ENCODE peak calls at places on chromosomes 7 and 10, in ten cellular contexts. F is EL; Q is LoVo; A is T-cell; K is NCI-H2171 treated with DMSO at 0.1 percent for 48 hours; H is activated T-helper 1 cell treated with Interleukin-2 at 50 U/mL for 16 hours; P is sciatic nerve; Y is posterior cingulate gyrus; G is H4; V is stimulated activated CD4-positive, alpha-beta T cell treated with anti-CD3 and anti-CD28 coated beads, TNF-alpha, amount 100 ng/mL, for 4 hours. U is an unnamed sample.

GRCh38 chr10:68133553-68133952 is 24.3 kb downstream of the MYPN start:
- DNase-seq in F (peak), Q (no peak), A (no peak), K (no peak), H (no peak), P (no peak), Y (no peak), G (no peak), V (no peak), U (no peak)

GRCh38 chr7:121195859-121196588 is 132.8 kb upstream of the WNT16 start:
- DNase-seq in F (peak), Q (no peak), A (no peak), K (no peak), H (no peak), P (no peak), Y (no peak), G (no peak), V (no peak), U (no peak)

GRCh38 chr10:127999291-127999690 is 92.4 kb downstream of the PTPRE start:
- DNase-seq in F (no peak), Q (no peak), A (no peak), K (peak), H (no peak), P (no peak), Y (peak), G (no peak), V (no peak), U (no peak)

GRCh38 chr10:104273291-104273690 is 4.3 kb downstream of the GSTO2 start:
- DNase-seq in F (peak), Q (no peak), A (no peak), K (no peak), H (no peak), P (no peak), Y (no peak), G (no peak), V (no peak), U (no peak)

GRCh38 chr7:47283497-47284131 is 298.3 kb downstream of the TNS3 start:
- DNase-seq in F (no peak), Q (peak), A (no peak), K (no peak), H (no peak), P (peak), Y (no peak), G (no peak), V (no peak), U (no peak)

GRCh38 chr10:124961248-124961570 is 19.3 kb downstream of the ZRANB1 start:
- DNase-seq in F (no peak), Q (no peak), A (no peak), K (no peak), H (no peak), P (no peak), Y (no peak), G (no peak), V (no peak), U (no peak)

GRCh38 chr10:76206797-76207352 is 775.5 kb downstream of the LRMDA start:
- DNase-seq in F (no peak), Q (no peak), A (no peak), K (no peak), H (no peak), P (no peak), Y (no peak), G (peak), V (no peak), U (no peak)

GRCh38 chr7:96354881-96355280 is 33.0 kb upstream of the SLC25A13 start:
- DNase-seq in F (no peak), Q (no peak), A (no peak), K (no peak), H (no peak), P (no peak), Y (no peak), G (no peak), V (no peak), U (no peak)

GRCh38 chr7:7639421-7639820 is 1.1 kb upstream of the UMAD1 start:
- DNase-seq in F (peak), Q (no peak), A (no peak), K (no peak), H (no peak), P (no peak), Y (no peak), G (no peak), V (no peak), U (no peak)

GRCh38 chr7:32958046-32959025 is 1.1 kb downstream of the FKBP9 start:
- DNase-seq in F (peak), Q (peak), A (no peak), K (peak), H (no peak), P (peak), Y (no peak), G (peak), V (no peak), U (no peak)

GRCh38 chr10:110446954-110447608 is 50.6 kb upstream of the DUSP5 start:
- DNase-seq in F (peak), Q (no peak), A (no peak), K (no peak), H (no peak), P (peak), Y (no peak), G (peak), V (no peak), U (no peak)

GRCh38 chr10:117499248-117500105 is 43.1 kb upstream of the EMX2 start:
- DNase-seq in F (peak), Q (peak), A (no peak), K (no peak), H (no peak), P (no peak), Y (no peak), G (no peak), V (no peak), U (no peak)

GRCh38 chr10:25177093-25177753 is 2.4 kb downstream of the GPR158 start:
- DNase-seq in F (no peak), Q (no peak), A (no peak), K (no peak), H (no peak), P (no peak), Y (no peak), G (no peak), V (no peak), U (no peak)

GRCh38 chr7:31962246-31962645 is 108.0 kb downstream of the PDE1C start:
- DNase-seq in F (peak), Q (no peak), A (no peak), K (no peak), H (no peak), P (no peak), Y (no peak), G (no peak), V (no peak), U (no peak)

GRCh38 chr7:104552102-104552501 is 223.7 kb downstream of the LHFPL3 start:
- DNase-seq in F (peak), Q (peak), A (no peak), K (no peak), H (no peak), P (peak), Y (no peak), G (peak), V (no peak), U (no peak)

GRCh38 chr10:119207713-119208552 is 562 bp downstream of the GRK5 start:
- DNase-seq in F (peak), Q (no peak), A (no peak), K (peak), H (no peak), P (peak), Y (peak), G (peak), V (no peak), U (no peak)

GRCh38 chr7:44796034-44796503 is 412 bp upstream of the PPIA start:
- DNase-seq in F (peak), Q (peak), A (no peak), K (peak), H (no peak), P (no peak), Y (no peak), G (peak), V (no peak), U (no peak)

GRCh38 chr7:77587276-77587675 is 50.2 kb downstream of the PTPN12 start:
- DNase-seq in F (no peak), Q (no peak), A (no peak), K (no peak), H (no peak), P (no peak), Y (no peak), G (no peak), V (no peak), U (no peak)

GRCh38 chr10:8365935-8366911 is 311.7 kb downstream of the GATA3 start:
- DNase-seq in F (peak), Q (peak), A (no peak), K (no peak), H (peak), P (no peak), Y (no peak), G (peak), V (peak), U (no peak)

GRCh38 chr7:33905389-33906032 is at the start of gene BMPER:
- DNase-seq in F (peak), Q (no peak), A (no peak), K (peak), H (no peak), P (peak), Y (peak), G (peak), V (no peak), U (no peak)

GRCh38 chr10:46551701-46552525 is 4.5 kb downstream of the GPRIN2 start:
- DNase-seq in F (no peak), Q (no peak), A (no peak), K (no peak), H (no peak), P (peak), Y (peak), G (no peak), V (no peak), U (no peak)

GRCh38 chr7:55255501-55256445 is 109.4 kb upstream of the LANCL2 start:
- DNase-seq in F (peak), Q (peak), A (peak), K (peak), H (peak), P (peak), Y (peak), G (peak), V (peak), U (peak)

GRCh38 chr7:12726908-12727307 is 39.5 kb downstream of the ARL4A start:
- DNase-seq in F (no peak), Q (no peak), A (no peak), K (no peak), H (no peak), P (no peak), Y (no peak), G (no peak), V (no peak), U (no peak)

GRCh38 chr10:78950656-78951587 is 117.8 kb upstream of the ZMIZ1 start:
- DNase-seq in F (no peak), Q (no peak), A (no peak), K (peak), H (no peak), P (no peak), Y (no peak), G (no peak), V (no peak), U (no peak)

GRCh38 chr10:112613620-112614019 is 166.6 kb downstream of the VTI1A start:
- DNase-seq in F (no peak), Q (no peak), A (no peak), K (no peak), H (no peak), P (no peak), Y (no peak), G (no peak), V (no peak), U (no peak)

GRCh38 chr7:137656227-137656849 is 190.4 kb downstream of the DGKI start:
- DNase-seq in F (peak), Q (peak), A (peak), K (peak), H (no peak), P (peak), Y (peak), G (peak), V (peak), U (peak)

GRCh38 chr10:101400529-101400928 is 46.6 kb downstream of the BTRC start:
- DNase-seq in F (no peak), Q (no peak), A (no peak), K (no peak), H (no peak), P (no peak), Y (no peak), G (no peak), V (no peak), U (no peak)

GRCh38 chr10:132714096-132714721 is 71.7 kb downstream of the NKX6-2 start:
- DNase-seq in F (no peak), Q (no peak), A (no peak), K (no peak), H (no peak), P (peak), Y (peak), G (no peak), V (no peak), U (no peak)

GRCh38 chr7:45145881-45146280 is 11.7 kb upstream of the RAMP3 start:
- DNase-seq in F (no peak), Q (no peak), A (no peak), K (no peak), H (no peak), P (peak), Y (no peak), G (no peak), V (no peak), U (no peak)

GRCh38 chr7:49630513-49630912 is 142.9 kb upstream of the VWC2 start:
- DNase-seq in F (no peak), Q (no peak), A (no peak), K (no peak), H (no peak), P (no peak), Y (no peak), G (no peak), V (no peak), U (no peak)

GRCh38 chr10:101291254-101292193 is 62.3 kb upstream of the LBX1 start:
- DNase-seq in F (peak), Q (peak), A (peak), K (peak), H (peak), P (peak), Y (peak), G (peak), V (peak), U (peak)

GRCh38 chr10:70122742-70123141 is 9.9 kb downstream of the AIFM2 start:
- DNase-seq in F (no peak), Q (no peak), A (no peak), K (no peak), H (no peak), P (no peak), Y (no peak), G (peak), V (no peak), U (no peak)

GRCh38 chr7:94423865-94424264 is 29.2 kb downstream of the COL1A2 start:
- DNase-seq in F (peak), Q (no peak), A (no peak), K (no peak), H (no peak), P (no peak), Y (no peak), G (no peak), V (no peak), U (no peak)

GRCh38 chr7:134355925-134356324 is 39.2 kb upstream of the SLC35B4 start:
- DNase-seq in F (no peak), Q (no peak), A (no peak), K (no peak), H (no peak), P (no peak), Y (no peak), G (peak), V (no peak), U (no peak)